ENCODE peak calls at places on chromosomes 1 and 21, in seven cellular contexts. T, Q, U, O, N, S and A are unnamed samples.

GRCh38 chr1:55150880-55151582 is 64.1 kb downstream of the USP24 start:
- DNase-seq in T (no peak), Q (no peak), U (no peak), O (no peak), N (no peak), S (no peak), A (no peak)

GRCh38 chr1:905811-906531 is 17.8 kb upstream of the SAMD11 start:
- DNase-seq in T (no peak), Q (peak; percentile 16), U (no peak), O (no peak), N (peak; percentile 17), S (no peak), A (no peak)

GRCh38 chr1:84774674-84775548 is 84.7 kb upstream of the SSX2IP start:
- DNase-seq in T (no peak), Q (no peak), U (no peak), O (no peak), N (no peak), S (no peak), A (no peak)

GRCh38 chr21:25080706-25081495 is 526.4 kb downstream of the MRPL39 start:
- DNase-seq in T (no peak), Q (no peak), U (no peak), O (peak; percentile 7), N (no peak), S (no peak), A (no peak)

GRCh38 chr1:211775208-211775607 is 55.4 kb downstream of the LPGAT1 start:
- DNase-seq in T (no peak), Q (no peak), U (no peak), O (no peak), N (no peak), S (no peak), A (no peak)

GRCh38 chr1:88210088-88210825 is 473.8 kb upstream of the PKN2 start:
- DNase-seq in T (no peak), Q (no peak), U (no peak), O (no peak), N (no peak), S (no peak), A (no peak)

GRCh38 chr1:204341380-204341779 is 18.3 kb downstream of the PLEKHA6 start:
- DNase-seq in T (no peak), Q (no peak), U (no peak), O (peak; percentile 90), N (no peak), S (no peak), A (no peak)

GRCh38 chr1:213163278-213163711 is 112.3 kb downstream of the RPS6KC1 start:
- DNase-seq in T (no peak), Q (no peak), U (no peak), O (no peak), N (no peak), S (peak; percentile 22), A (no peak)

GRCh38 chr1:230938924-230939368 is 39.7 kb downstream of the TTC13 start:
- DNase-seq in T (no peak), Q (no peak), U (no peak), O (no peak), N (no peak), S (no peak), A (no peak)

GRCh38 chr1:67916439-67916886 is 83.2 kb upstream of the GNG12 start:
- DNase-seq in T (no peak), Q (no peak), U (no peak), O (no peak), N (no peak), S (no peak), A (no peak)

GRCh38 chr21:34609951-34610549 is 4.9 kb downstream of the RCAN1 start:
- DNase-seq in T (no peak), Q (no peak), U (no peak), O (no peak), N (no peak), S (no peak), A (no peak)

GRCh38 chr1:53043271-53043670 is 18.7 kb upstream of the PODN start:
- DNase-seq in T (no peak), Q (no peak), U (no peak), O (peak; percentile 93), N (no peak), S (peak; percentile 36), A (no peak)

GRCh38 chr1:110674337-110675059 is at the start of gene KCNA3:
- DNase-seq in T (no peak), Q (peak; percentile 19), U (no peak), O (no peak), N (no peak), S (no peak), A (peak; percentile 35)

GRCh38 chr1:44230796-44231195 is 17.5 kb downstream of the DMAP1 start:
- DNase-seq in T (no peak), Q (no peak), U (no peak), O (no peak), N (no peak), S (no peak), A (no peak)

GRCh38 chr1:184826001-184826400 is 71.3 kb upstream of the EDEM3 start:
- DNase-seq in T (no peak), Q (no peak), U (no peak), O (no peak), N (no peak), S (no peak), A (no peak)

GRCh38 chr1:194873328-194873923 is 1687.0 kb upstream of the B3GALT2 start:
- DNase-seq in T (no peak), Q (no peak), U (no peak), O (peak; percentile 14), N (no peak), S (peak; percentile 1), A (no peak)

DNA sequence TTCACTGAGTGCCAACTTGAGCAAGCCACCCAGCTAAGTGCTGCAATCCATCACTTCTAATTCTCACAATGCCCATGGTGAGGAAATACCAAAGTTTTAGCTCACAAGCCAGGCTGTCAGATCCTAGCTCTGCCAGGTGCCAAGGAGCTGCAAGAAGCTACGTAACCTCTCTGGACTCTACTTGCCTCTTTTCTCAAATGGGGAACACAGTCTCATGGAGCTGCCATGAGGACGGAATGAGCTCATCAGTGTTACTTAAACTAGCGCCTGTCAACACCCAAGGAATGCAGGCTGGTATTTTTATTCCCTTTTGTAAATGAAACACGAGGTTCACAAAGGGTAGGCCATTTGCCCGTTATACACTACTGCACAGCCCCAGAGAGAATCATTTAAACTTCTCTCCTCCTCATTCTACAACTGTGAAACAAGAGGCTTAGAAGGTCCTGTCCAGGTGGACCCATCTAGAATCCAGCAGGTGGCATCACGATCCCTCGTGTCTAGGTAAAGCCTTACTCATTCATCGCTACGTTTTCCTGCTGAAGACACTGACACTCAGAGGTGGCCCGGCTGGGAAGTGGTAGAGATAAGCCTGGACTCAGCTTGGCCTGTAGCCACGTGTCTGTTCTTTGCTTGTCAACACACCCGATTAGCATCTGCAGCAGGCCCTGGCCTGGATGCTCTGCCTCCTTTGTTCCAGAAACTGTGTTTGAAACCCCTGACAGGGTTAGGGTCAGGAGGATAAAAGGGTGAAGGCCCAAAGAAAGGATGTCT is 43.6 kb downstream of the PARP1 start:
- DNase-seq in T (no peak), Q (peak; percentile 64), U (no peak), O (peak; percentile 21), N (no peak), S (peak; percentile 39), A (no peak)
- TF ChIP-seq CTCF in T (no peak), Q (peak; percentile 27), U (no peak), O (no peak), N (no peak), S (no peak), A (no peak)

GRCh38 chr1:11478571-11479374 is at the start of gene DISP3:
- DNase-seq in T (no peak), Q (peak; percentile 39), U (no peak), O (peak; percentile 34), N (peak; percentile 58), S (peak; percentile 60), A (no peak)
- TF ChIP-seq CTCF in T (peak; percentile 66), Q (peak; percentile 61), U (no peak), O (peak; percentile 62), N (peak; percentile 42), S (peak; percentile 27), A (no peak)

DNA sequence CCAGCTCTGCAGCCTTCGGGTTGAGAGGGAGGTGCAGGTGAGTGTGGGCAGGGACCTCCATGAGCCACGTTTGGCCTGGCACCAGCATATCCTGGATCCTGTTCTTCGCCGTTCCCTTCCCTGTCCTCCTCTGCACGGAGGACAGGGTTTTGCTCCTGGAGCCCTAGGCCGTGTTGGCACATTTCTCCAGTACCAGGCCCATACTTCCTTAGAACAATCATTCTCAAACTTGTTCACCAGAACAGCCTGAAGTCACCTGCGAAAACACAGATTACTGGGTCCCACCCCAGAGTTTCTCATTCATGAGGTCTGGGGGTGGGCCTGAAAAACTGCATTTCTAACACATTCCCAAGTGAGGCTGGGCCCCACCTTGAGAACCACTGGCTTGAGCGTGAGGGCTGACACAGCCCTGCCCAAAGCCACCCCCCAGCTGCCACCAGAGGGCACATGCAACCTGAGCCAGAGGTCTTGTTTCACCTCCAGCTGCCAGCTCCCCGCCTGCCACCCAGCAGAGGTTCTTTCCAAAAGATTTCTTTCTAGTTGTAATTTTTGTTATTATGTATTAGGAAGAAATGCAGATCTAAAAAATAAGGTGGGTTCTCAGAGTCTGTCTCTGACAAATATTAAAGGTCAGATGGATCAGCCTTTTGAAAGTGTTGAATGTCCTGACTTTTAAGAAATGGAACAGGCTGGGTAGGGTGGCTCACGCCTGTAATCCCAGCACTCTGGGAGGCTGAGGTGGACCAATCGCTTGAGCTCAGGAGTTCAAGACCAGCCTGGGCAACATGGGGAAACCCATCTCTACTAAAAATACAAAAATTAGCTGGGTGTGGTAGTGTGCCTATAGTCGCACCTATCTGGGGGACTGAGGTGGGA is 39.6 kb upstream of the LDLRAP1 start:
- DNase-seq in T (no peak), Q (peak; percentile 52), U (no peak), O (no peak), N (peak; percentile 66), S (no peak), A (no peak)
- TF ChIP-seq CTCF in T (peak; percentile 80), Q (peak; percentile 71), U (peak; percentile 67), O (peak; percentile 31), N (peak; percentile 60), S (peak; percentile 52), A (no peak)

DNA sequence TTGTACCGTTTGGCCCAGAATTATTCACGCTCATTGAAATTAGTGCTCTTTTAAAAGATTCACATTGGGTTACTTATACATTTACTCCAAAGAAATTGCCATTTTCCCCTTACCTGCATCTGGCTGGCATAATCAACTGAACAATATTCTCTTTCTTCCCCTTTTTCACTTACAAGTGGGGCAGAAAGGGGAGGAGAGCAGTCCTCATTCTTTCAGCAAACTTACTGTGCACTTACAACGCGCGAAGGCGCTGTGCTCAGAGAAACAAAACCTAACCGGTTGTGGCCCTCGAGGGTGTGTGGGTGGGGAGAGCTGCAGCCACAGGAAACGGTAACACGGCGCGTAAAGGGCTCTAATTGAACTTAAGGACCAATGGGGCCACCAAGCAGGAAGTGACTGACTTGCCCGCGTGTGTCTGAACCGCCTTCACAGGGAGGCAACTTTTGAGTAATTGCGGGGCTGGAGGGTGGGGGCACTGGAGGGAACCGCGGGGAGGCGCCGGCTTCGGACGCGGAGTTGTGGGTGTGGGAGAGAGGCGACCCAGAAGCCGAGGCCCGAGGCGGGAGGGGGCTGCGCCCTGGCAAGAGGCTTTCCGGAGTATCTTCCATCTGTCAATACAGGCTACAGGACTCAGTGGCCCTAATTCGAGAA is 693 bp upstream of the PNRC2 start:
- DNase-seq in T (peak; percentile 54), Q (peak; percentile 82), U (peak; percentile 87), O (peak; percentile 90), N (peak; percentile 92), S (peak; percentile 94), A (peak; percentile 86)
- TF ChIP-seq CTCF in T (peak; percentile 35), Q (peak; percentile 59), U (peak; percentile 38), O (peak; percentile 47), N (peak; percentile 29), S (peak; percentile 36), A (peak; percentile 65)